ENCODE peak calls at places on chromosome 6, in seven cellular contexts. P is tibial nerve, E is heart right ventricle, K is Caco-2, W is choroid plexus epithelial cell, M is mammary epithelial cell, R is body of pancreas. Q is an unnamed sample.

GRCh38 chr6:23174781-23175361 is 605.5 kb downstream of the HDGFL1 start:
- DNase-seq in R (no peak), M (peak), P (no peak), W (peak), K (no peak), E (no peak), Q (no peak)

GRCh38 chr6:128498244-128498643 is 22.2 kb downstream of the PTPRK start:
- DNase-seq in R (no peak), M (no peak), K (no peak), W (no peak), E (no peak), P (no peak), Q (no peak)

GRCh38 chr6:149246691-149247384 is 70.7 kb upstream of the TAB2 start:
- DNase-seq in K (no peak), P (no peak), E (no peak), W (no peak), M (no peak), R (no peak), Q (no peak)

GRCh38 chr6:76162811-76163210 is 90.3 kb upstream of the IMPG1 start:
- DNase-seq in M (no peak), E (no peak), P (no peak), R (no peak), K (no peak), W (no peak), Q (no peak)

GRCh38 chr6:27922949-27923348 is 10.8 kb upstream of the OR2B2 start:
- DNase-seq in W (no peak), K (no peak), M (no peak), E (no peak), P (no peak), R (no peak), Q (no peak)

GRCh38 chr6:169167581-169168301 is 85.9 kb downstream of the THBS2 start:
- DNase-seq in P (no peak), W (peak), M (peak), R (no peak), E (peak), K (no peak), Q (no peak)

GRCh38 chr6:132218063-132218696 is 183.1 kb downstream of the MOXD1 start:
- DNase-seq in M (no peak), P (no peak), R (no peak), K (no peak), W (peak), E (no peak), Q (no peak)

GRCh38 chr6:31493875-31494694 is 3.9 kb upstream of the MICB start:
- DNase-seq in K (peak), P (peak), M (peak), R (peak), W (peak), E (peak), Q (peak)

GRCh38 chr6:135073757-135074393 is 19.3 kb upstream of the HBS1L start:
- DNase-seq in K (no peak), W (no peak), E (no peak), R (no peak), M (no peak), P (no peak), Q (no peak)

GRCh38 chr6:17305219-17306001 is 24.2 kb downstream of the RBM24 start:
- DNase-seq in W (peak), P (no peak), K (peak), M (no peak), R (no peak), E (no peak), Q (peak)

GRCh38 chr6:130724089-130724488 is 103.1 kb upstream of the SMLR1 start:
- DNase-seq in W (no peak), E (no peak), M (peak), K (no peak), P (no peak), R (no peak), Q (no peak)

GRCh38 chr6:20569000-20569610 is 34.8 kb downstream of the CDKAL1 start:
- DNase-seq in K (no peak), M (peak), E (no peak), P (no peak), R (no peak), W (no peak), Q (no peak)

GRCh38 chr6:147676468-147676867 is 168.0 kb downstream of the SAMD5 start:
- DNase-seq in E (no peak), W (no peak), M (peak), K (no peak), P (no peak), R (no peak), Q (no peak)

GRCh38 chr6:70086806-70087205 is 216.1 kb downstream of the COL9A1 start:
- DNase-seq in R (no peak), M (no peak), P (no peak), W (no peak), E (no peak), K (no peak), Q (no peak)

GRCh38 chr6:108588586-108588985 is 27.9 kb downstream of the FOXO3 start:
- DNase-seq in M (peak), P (no peak), K (no peak), E (no peak), R (no peak), W (peak), Q (no peak)

GRCh38 chr6:79676785-79677736 is 45.9 kb downstream of the SH3BGRL2 start:
- DNase-seq in M (no peak), K (no peak), R (no peak), E (no peak), W (no peak), P (no peak), Q (no peak)

GRCh38 chr6:43579171-43579570 is 3.2 kb downstream of the POLH start:
- DNase-seq in M (peak), R (no peak), P (no peak), W (peak), K (no peak), E (no peak), Q (no peak)

GRCh38 chr6:117317261-117317660 is 51.9 kb downstream of the VGLL2 start:
- DNase-seq in R (no peak), E (no peak), M (peak), W (peak), K (peak), P (no peak), Q (no peak)

GRCh38 chr6:5213851-5214507 is 46.8 kb downstream of the LYRM4 start:
- DNase-seq in E (peak), W (peak), K (peak), P (no peak), M (no peak), R (no peak), Q (no peak)

GRCh38 chr6:108157234-108157971 is 8.4 kb upstream of the NR2E1 start:
- DNase-seq in E (no peak), M (no peak), W (no peak), K (no peak), P (no peak), R (no peak), Q (no peak)

GRCh38 chr6:152127429-152128165 is 320.1 kb downstream of the ESR1 start:
- DNase-seq in R (no peak), E (no peak), M (peak), P (no peak), W (no peak), K (no peak), Q (no peak)

GRCh38 chr6:14925627-14926026 is 320.2 kb upstream of the JARID2 start:
- DNase-seq in W (peak), E (no peak), R (no peak), P (no peak), K (no peak), M (no peak), Q (no peak)

GRCh38 chr6:28721372-28721771 is 195.7 kb downstream of the GPX5 start:
- DNase-seq in W (no peak), M (no peak), R (no peak), P (no peak), K (no peak), E (no peak), Q (no peak)

GRCh38 chr6:69601132-69601531 is 195.7 kb downstream of the LMBRD1 start:
- DNase-seq in W (no peak), M (no peak), P (no peak), R (no peak), K (no peak), E (no peak), Q (no peak)

GRCh38 chr6:134930463-134930862 is 19.4 kb downstream of the ALDH8A1 start:
- DNase-seq in P (no peak), M (no peak), R (no peak), W (no peak), K (no peak), E (no peak), Q (no peak)

GRCh38 chr6:107657755-107658461 is 166.2 kb downstream of the SCML4 start:
- DNase-seq in E (peak), W (peak), K (no peak), R (no peak), M (no peak), P (no peak), Q (no peak)

GRCh38 chr6:99993533-99994251 is at the start of gene MCHR2:
- DNase-seq in K (no peak), R (no peak), P (no peak), M (no peak), W (no peak), E (no peak), Q (no peak)

GRCh38 chr6:166173292-166173951 is 5.8 kb upstream of the TBXT start:
- DNase-seq in P (no peak), M (no peak), K (no peak), R (peak), E (no peak), W (peak), Q (no peak)

GRCh38 chr6:44176935-44177509 is 18.4 kb downstream of the CAPN11 start:
- DNase-seq in M (no peak), W (no peak), R (no peak), E (no peak), K (no peak), P (no peak), Q (no peak)

GRCh38 chr6:160131636-160132296 is 10.2 kb downstream of the SLC22A1 start:
- DNase-seq in P (no peak), R (no peak), E (no peak), M (no peak), W (no peak), K (no peak), Q (no peak)

GRCh38 chr6:42142118-42142835 is at the start of gene C6orf132:
- DNase-seq in W (peak), M (peak), P (no peak), K (peak), R (peak), E (peak), Q (no peak)

GRCh38 chr6:157323114-157323923 is at the start of gene TMEM242:
- DNase-seq in M (peak), E (peak), W (peak), R (peak), K (peak), P (peak), Q (peak)
- TF ChIP-seq CTCF in M (no peak), E (peak), W (peak), R (peak), K (peak), P (peak), Q (no peak)

GRCh38 chr6:84362180-84362821 is 134.9 kb upstream of the CEP162 start:
- DNase-seq in W (no peak), R (no peak), M (no peak), K (no peak), E (no peak), P (no peak), Q (no peak)
- TF ChIP-seq CTCF in W (no peak), R (no peak), M (no peak), K (no peak), E (no peak), P (no peak), Q (no peak)

DNA sequence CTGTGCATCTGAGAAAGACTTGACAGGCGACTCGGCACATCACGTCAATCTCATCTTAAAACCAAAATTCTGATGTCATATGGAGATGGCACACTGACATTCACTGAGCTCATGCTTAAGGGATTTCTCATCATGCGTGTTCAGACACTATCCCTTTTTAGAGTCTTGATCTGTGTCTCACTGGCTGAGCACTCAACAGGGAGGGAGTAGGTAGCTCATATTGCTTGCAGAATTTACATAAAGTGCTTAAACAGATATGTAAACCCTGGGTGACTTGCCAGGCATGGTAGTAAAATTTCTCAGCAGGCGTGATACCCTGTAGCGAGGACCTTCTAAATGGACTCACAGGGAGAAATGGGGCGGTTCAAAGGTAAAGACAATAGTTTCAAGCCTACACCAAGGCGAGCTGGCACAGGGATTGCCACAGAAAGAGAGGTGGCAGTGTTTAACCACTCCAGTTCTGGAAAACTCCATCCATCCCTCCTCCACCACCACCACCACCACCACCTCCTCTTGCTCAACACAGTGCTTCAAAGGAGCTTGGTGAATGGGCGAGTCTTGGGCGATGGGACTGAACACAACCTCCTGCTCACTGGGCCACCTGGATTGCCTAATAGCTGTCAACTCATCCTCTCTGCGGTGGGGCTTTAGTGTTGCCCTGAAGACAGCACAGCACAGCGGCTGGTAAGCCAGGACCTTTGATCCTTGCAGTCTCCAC is 330.4 kb downstream of the TFAP2A start:
- DNase-seq in P (no peak), K (no peak), W (no peak), M (peak), E (no peak), R (no peak), Q (no peak)
- TF ChIP-seq CTCF in P (no peak), K (no peak), W (no peak), M (peak), E (no peak), R (no peak), Q (no peak)

DNA sequence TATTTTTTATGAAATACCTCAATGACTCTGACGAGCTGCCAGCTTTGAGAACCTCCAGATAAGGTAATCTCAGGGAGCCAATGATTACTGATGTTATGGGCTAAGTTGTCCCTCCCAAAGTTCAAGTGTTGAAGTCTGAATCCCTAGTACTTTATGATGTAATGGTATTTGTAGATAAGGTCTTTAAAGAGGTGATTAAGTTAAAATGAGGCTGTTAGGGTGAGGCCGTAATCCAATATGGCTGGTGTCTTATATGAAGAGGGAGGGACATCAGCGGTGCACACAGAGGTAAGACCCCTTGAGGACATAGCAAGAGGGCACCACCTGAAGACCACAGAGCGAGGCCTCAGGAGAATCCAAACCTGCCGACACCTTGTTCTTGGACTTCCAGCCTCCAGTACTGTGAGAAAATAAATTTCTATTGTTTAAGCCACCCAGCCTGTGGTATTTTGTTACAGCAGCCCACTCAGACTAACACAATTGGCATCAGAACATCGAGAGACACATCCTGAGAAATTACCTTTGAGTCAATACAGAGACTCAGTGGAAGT is 19.8 kb upstream of the DDO start:
- DNase-seq in R (no peak), E (no peak), K (no peak), P (no peak), W (no peak), M (no peak), Q (no peak)
- TF ChIP-seq CTCF in R (no peak), E (no peak), K (no peak), P (no peak), W (no peak), M (no peak), Q (no peak)

GRCh38 chr6:157763894-157764345 is 59.1 kb upstream of the SNX9 start:
- DNase-seq in E (no peak), K (no peak), W (no peak), R (no peak), P (no peak), M (no peak), Q (no peak)

GRCh38 chr6:157763129-157763893 is 59.7 kb upstream of the SNX9 start:
- DNase-seq in P (no peak), W (peak), E (peak), M (peak), R (peak), K (peak), Q (no peak)

GRCh38 chr6:157762636-157763035 is 60.4 kb upstream of the SNX9 start:
- DNase-seq in R (no peak), M (no peak), W (peak), K (no peak), P (no peak), E (no peak), Q (no peak)

GRCh38 chr6:157761926-157762325 is 61.1 kb upstream of the SNX9 start:
- DNase-seq in P (no peak), W (no peak), E (no peak), M (no peak), K (no peak), R (no peak), Q (no peak)

GRCh38 chr6:157764346-157765068 is 58.5 kb upstream of the SNX9 start:
- DNase-seq in W (peak), P (peak), M (peak), E (peak), K (peak), R (peak), Q (no peak)
- TF ChIP-seq CTCF in W (no peak), P (no peak), M (no peak), E (no peak), K (no peak), R (no peak), Q (no peak)

DNA sequence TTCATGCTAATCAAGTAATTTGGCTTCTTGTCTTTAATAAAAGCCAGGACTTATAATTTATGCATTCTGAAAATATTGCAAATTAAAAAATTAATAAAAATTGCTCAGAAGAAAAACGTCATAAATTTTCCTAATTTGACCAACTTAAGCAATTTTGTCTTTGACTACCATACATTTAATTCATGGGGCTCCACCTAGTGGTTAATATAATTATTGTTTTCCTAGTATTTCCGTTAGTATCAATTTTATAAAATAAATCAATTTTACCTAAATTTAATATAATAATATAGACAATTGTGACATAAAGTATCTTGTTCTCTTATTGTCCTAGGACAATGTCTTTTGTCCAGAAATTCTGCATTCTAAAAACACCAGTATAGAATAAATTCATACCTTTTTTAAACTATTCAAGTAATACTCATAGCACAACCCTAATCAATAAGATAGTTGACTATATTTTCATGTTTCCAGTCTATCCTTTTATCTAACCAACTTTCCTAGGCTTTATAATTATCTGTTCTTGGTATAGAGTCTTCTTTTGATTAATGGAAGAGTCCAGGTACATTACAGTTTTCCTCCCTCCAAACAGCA is 319.9 kb downstream of the TRDN start:
- DNase-seq in M (no peak), K (no peak), R (no peak), P (no peak), E (no peak), W (peak), Q (no peak)
- TF ChIP-seq CTCF in M (peak), K (peak), R (peak), P (peak), E (peak), W (peak), Q (peak)

DNA sequence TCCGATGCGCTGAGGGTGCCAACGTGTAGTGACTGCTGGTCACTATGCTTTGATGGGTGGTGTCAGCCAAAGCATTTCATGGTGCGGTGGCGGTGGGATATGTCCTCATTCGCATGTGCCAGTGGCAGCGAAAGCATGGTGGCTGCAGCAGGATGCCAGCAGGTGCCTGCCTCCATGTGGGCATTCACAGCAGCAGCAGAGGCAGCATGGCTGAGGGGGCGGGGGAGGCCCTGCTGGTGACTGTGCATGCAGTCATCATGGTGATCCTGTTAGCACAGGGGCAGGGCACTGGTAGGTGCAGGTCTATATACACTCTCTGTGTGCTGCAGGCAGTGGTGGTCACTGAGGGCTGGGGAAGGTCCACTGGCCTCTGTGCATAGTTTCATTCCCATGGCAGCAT is 22.0 kb downstream of the FIG4 start:
- DNase-seq in M (peak), R (no peak), K (no peak), W (no peak), E (no peak), P (no peak), Q (no peak)
- TF ChIP-seq CTCF in M (no peak), R (no peak), K (no peak), W (no peak), E (no peak), P (no peak), Q (no peak)

Q was measured in D721Med.